ENCODE peak calls at places on chromosomes 6 and 20, in seven cellular contexts. F is heart left ventricle, Y is K562, V is left ventricle myocardium inferior, H is lower lobe of right lung, M is hepatocyte, A is right lobe of liver. I is an unnamed sample. For H3K27me3 and H3K36me3, the result is how much of the 10 kb centered on the place peaks cover.

GRCh38 chr6:46410330-46410953 is 80.8 kb downstream of the RCAN2 start:
- DNase-seq in F (no peak), Y (peak), V (no peak), H (no peak), M (peak), A (no peak), I (peak)

GRCh38 chr6:150230877-150231428 is 88.1 kb downstream of the PPP1R14C start:
- DNase-seq in F (no peak), Y (no peak), V (no peak), H (no peak), M (no peak), A (no peak), I (no peak)

GRCh38 chr6:5695260-5696245 is 311.2 kb downstream of the NRN1 start:
- DNase-seq in F (no peak), Y (no peak), V (no peak), H (no peak), M (no peak), A (no peak), I (no peak)

GRCh38 chr20:5608104-5608447 is 142.1 kb upstream of the SHLD1 start:
- DNase-seq in F (no peak), Y (no peak), V (no peak), H (no peak), M (no peak), A (no peak), I (no peak)

GRCh38 chr6:68572525-68572924 is 62.6 kb upstream of the ADGRB3 start:
- DNase-seq in F (no peak), Y (peak), V (no peak), H (no peak), M (peak), A (no peak), I (no peak)

GRCh38 chr20:1887321-1887720 is 7.9 kb upstream of the SIRPA start:
- DNase-seq in F (peak), Y (no peak), V (no peak), H (no peak), M (no peak), A (no peak), I (no peak)

GRCh38 chr6:44561832-44562496 is 174.5 kb downstream of the CDC5L start:
- DNase-seq in F (no peak), Y (no peak), V (no peak), H (no peak), M (no peak), A (no peak), I (no peak)

GRCh38 chr6:129203190-129203900 is 320.4 kb downstream of the LAMA2 start:
- DNase-seq in F (no peak), Y (no peak), V (no peak), H (no peak), M (no peak), A (no peak), I (no peak)

GRCh38 chr20:15700147-15700765 is 873.0 kb downstream of the KIF16B start:
- DNase-seq in F (no peak), Y (no peak), V (no peak), H (no peak), M (no peak), A (no peak), I (no peak)

GRCh38 chr6:14095444-14095843 is 22.1 kb upstream of the CD83 start:
- DNase-seq in F (no peak), Y (no peak), V (no peak), H (no peak), M (no peak), A (no peak), I (peak)

GRCh38 chr6:124961784-124962611 is at the start of gene RNF217:
- DNase-seq in F (peak), Y (peak), V (peak), H (peak), M (peak), A (peak), I (peak)

GRCh38 chr6:164325168-164325567 is 910.6 kb downstream of the QKI start:
- DNase-seq in F (no peak), Y (no peak), V (no peak), H (no peak), M (no peak), A (no peak), I (no peak)

GRCh38 chr20:19492116-19492515 is 265.9 kb upstream of the RIN2 start:
- DNase-seq in F (no peak), Y (no peak), V (no peak), H (no peak), M (no peak), A (no peak), I (no peak)

GRCh38 chr6:156953478-156954146 is 176.4 kb downstream of the ARID1B start:
- DNase-seq in F (no peak), Y (peak), V (no peak), H (no peak), M (peak), A (no peak), I (no peak)
- H3K27me3 ChIP-seq in F (under half), Y (under half), V (under half), H (under half), M (under half), A (under half), I (under half)

GRCh38 chr6:1311400-1312192 is at the start of gene FOXQ1:
- DNase-seq in F (no peak), Y (no peak), V (no peak), H (peak), M (peak), A (peak), I (peak)

GRCh38 chr6:1310628-1311399 is 1.1 kb upstream of the FOXQ1 start:
- DNase-seq in F (no peak), Y (no peak), V (no peak), H (peak), M (peak), A (peak), I (no peak)

GRCh38 chr6:1312193-1312443 is 220 bp downstream of the FOXQ1 start:
- DNase-seq in F (no peak), Y (no peak), V (no peak), H (no peak), M (no peak), A (no peak), I (no peak)

DNA sequence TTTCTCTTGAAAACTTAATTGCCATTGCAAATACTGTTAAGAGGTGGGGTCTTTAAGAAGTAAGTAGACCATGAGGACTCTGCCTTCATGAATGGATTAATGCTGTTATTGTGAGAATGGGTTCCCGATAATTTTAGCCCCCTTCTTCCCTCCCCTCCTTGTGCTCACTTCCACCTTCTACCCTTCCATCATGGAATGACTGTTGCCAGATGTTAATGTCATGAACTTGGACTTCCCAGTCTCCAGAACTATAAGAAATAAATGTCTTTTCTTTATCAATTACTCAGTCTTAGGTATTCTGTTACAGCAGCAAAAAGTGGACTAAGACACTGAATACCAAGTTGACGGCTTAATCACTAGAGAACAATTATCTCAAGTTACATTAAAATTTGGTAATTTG is 5.8 kb upstream of the FOXQ1 start:
- DNase-seq in F (no peak), Y (no peak), V (no peak), H (no peak), M (no peak), A (no peak), I (no peak)
- H3K36me3 ChIP-seq in F (under half), Y (under half), V (under half), H (under half), M (under half), A (under half), I (under half)

GRCh38 chr6:152273638-152274037 is 363.5 kb downstream of the SYNE1 start:
- DNase-seq in F (no peak), Y (no peak), V (no peak), H (no peak), M (peak), A (no peak), I (no peak)
- TF ChIP-seq CTCF in F (no peak), Y (no peak), V (no peak), H (no peak), M (no peak), A (no peak), I (no peak)

GRCh38 chr6:27260836-27261375 is 13.4 kb downstream of the PRSS16 start:
- DNase-seq in F (no peak), Y (no peak), V (no peak), H (no peak), M (no peak), A (no peak), I (no peak)
- H3K27me3 ChIP-seq in F (half or more), Y (under half), V (half or more), H (half or more), M (under half), A (under half), I (under half)

GRCh38 chr6:119189498-119189897 is 111.0 kb upstream of the FAM184A start:
- DNase-seq in F (no peak), Y (no peak), V (no peak), H (no peak), M (no peak), A (no peak), I (no peak)

GRCh38 chr6:119190176-119190575 is 111.7 kb upstream of the FAM184A start:
- DNase-seq in F (no peak), Y (no peak), V (no peak), H (no peak), M (no peak), A (no peak), I (no peak)

GRCh38 chr6:119184008-119184665 is 105.7 kb upstream of the FAM184A start:
- DNase-seq in F (no peak), Y (no peak), V (no peak), H (no peak), M (no peak), A (no peak), I (no peak)

GRCh38 chr6:119186490-119186889 is 108.0 kb upstream of the FAM184A start:
- DNase-seq in F (no peak), Y (no peak), V (no peak), H (no peak), M (no peak), A (no peak), I (no peak)

DNA sequence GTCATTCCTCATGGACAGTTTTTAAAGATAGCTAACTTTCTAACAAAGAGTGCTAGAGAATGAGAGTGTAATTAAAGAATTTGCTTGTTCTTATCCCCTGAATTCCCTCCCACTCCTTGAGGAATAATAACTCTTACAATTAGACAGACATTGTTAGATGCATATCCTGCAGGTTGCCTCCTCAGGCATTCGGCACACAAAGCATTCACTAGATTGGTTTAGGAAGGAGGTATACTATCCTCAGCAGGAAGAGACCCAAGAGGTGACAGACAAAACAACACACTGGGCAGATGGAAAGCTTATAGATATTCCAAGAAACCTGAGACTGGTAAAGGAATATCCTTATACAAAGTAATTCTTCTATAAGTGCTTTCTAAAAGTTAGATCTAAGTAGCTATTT is 109.1 kb upstream of the FAM184A start:
- DNase-seq in F (no peak), Y (no peak), V (no peak), H (no peak), M (no peak), A (no peak), I (no peak)
- H3K36me3 ChIP-seq in F (under half), Y (half or more), V (under half), H (half or more), M (under half), A (under half), I (under half)

DNA sequence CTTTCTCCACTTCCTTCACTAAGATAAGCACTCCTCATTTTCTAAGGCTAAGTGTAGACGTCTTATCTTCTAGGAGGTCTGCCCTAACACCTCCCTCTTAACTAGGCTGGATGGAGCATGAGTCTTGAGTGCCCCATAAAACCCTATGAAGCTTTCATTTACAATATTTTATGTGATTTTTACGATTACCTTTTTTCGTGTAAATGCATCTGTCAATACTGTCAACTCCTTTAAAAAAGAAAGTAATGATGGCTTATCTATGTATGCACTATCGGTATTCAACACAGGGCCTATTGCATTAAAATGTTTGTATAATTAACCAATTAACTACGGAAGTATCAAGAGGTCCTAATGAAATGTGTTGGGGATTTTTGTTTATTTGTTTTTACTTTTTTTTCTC is 156.0 kb upstream of the FAM83B start:
- DNase-seq in F (no peak), Y (no peak), V (no peak), H (no peak), M (no peak), A (no peak), I (no peak)
- TF ChIP-seq CTCF in F (no peak), Y (no peak), V (no peak), H (no peak), M (no peak), A (no peak), I (no peak)

GRCh38 chr6:26331809-26332226 is 33.2 kb upstream of the BTN3A2 start:
- DNase-seq in F (no peak), Y (peak), V (no peak), H (no peak), M (no peak), A (no peak), I (no peak)

GRCh38 chr6:26332843-26333242 is 32.2 kb upstream of the BTN3A2 start:
- DNase-seq in F (no peak), Y (no peak), V (no peak), H (no peak), M (no peak), A (no peak), I (no peak)

GRCh38 chr6:26335631-26336323 is 29.2 kb upstream of the BTN3A2 start:
- DNase-seq in F (no peak), Y (no peak), V (no peak), H (no peak), M (no peak), A (no peak), I (no peak)

GRCh38 chr6:26332408-26332807 is 32.6 kb upstream of the BTN3A2 start:
- DNase-seq in F (no peak), Y (peak), V (no peak), H (no peak), M (no peak), A (no peak), I (no peak)

DNA sequence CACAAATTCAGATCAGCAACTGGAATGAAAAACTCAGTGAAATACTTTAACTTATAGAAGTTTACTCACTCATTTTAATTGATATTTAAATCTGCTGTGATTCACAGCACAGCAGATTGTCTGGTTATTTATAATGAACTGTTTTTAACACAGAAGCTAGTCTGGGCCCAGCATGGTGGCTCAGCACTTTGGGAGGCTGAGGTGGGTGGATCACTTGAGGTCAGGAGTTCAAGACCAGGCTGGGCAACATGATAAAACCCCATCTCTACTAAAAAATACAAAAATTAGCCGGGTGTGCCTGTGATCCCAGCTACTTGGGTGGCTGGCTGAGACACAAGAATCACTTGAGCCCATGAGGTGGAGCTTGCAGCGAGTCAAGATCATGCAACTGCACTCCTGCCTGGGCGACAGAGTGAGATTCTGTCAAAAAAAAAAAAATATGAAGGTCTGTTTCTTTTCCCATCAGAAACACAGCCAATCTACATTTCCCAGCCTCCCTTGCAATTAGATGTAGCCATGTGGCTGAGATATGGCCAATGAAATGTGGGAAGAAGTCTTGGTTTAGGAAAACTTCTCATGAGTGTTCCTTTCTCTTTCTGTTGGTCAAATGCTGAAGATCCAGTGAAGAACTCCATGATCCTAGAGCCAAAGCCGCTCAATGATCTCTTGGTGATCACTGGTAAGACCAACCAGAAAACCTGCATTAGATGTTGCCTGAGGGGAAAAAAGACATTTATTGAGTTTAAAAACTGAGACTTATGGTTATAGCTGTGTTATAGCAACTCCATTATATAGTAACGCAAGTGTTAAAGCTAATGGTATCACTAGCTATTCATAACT is 31.3 kb upstream of the BTN3A2 start:
- DNase-seq in F (no peak), Y (peak), V (no peak), H (no peak), M (no peak), A (no peak), I (no peak)
- H3K27me3 ChIP-seq in F (half or more), Y (under half), V (half or more), H (half or more), M (under half), A (under half), I (under half)

DNA sequence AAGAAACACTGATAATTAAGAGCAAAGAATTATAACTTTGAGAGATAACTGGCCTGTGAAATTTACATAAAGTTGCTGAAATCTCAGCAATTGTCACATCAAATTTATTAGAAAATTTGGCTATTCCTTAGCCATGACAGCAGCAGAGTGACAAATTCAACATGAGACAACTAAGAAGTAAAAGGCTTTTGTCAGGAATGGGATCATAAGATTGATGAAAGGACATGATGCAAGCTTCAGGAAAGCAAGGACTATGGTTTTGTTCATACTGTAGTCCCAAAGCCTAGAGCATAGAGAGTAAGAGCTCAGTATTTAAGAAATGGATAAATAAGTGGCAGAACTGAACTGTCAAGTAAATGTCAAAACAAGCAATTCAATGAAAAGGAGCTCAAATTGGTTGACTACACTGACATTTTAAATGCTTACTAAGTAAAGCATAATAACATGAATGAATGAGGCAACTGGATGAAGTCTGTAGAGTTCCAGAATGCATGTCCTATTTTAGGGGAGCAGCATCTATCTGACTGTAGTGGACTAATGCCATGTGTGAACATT is 12.6 kb downstream of the PGM3 start:
- DNase-seq in F (no peak), Y (no peak), V (no peak), H (no peak), M (no peak), A (no peak), I (no peak)
- H3K36me3 ChIP-seq in F (under half), Y (half or more), V (half or more), H (half or more), M (under half), A (under half), I (under half)